ENCODE peak calls at places on chromosomes 12 and 14, in seven cellular contexts. D, U, S, C, Y, O and E are unnamed samples.

GRCh38 chr14:49879683-49880204 is 13.1 kb upstream of the ARF6 start:
- DNase-seq in C (no peak), Y (no peak), O (no peak), D (peak; percentile 95), S (peak; percentile 68), U (no peak), E (peak; percentile 76)

GRCh38 chr14:95979339-95980042 is 59.7 kb upstream of the C14orf132 start:
- DNase-seq in D (peak; percentile 87), Y (no peak), O (no peak), U (no peak), C (no peak), S (no peak), E (peak; percentile 54)

GRCh38 chr14:104048758-104049496 is 36.6 kb upstream of the ASPG start:
- DNase-seq in O (no peak), Y (peak; percentile 68), S (no peak), C (no peak), D (no peak), U (no peak), E (no peak)

GRCh38 chr14:91282954-91283645 is 38.6 kb upstream of the GPR68 start:
- DNase-seq in U (no peak), C (no peak), O (no peak), S (no peak), Y (no peak), D (no peak), E (no peak)

GRCh38 chr12:49332441-49332861 is 4.5 kb downstream of the C1QL4 start:
- DNase-seq in O (no peak), D (no peak), S (no peak), Y (no peak), C (no peak), U (no peak), E (no peak)

GRCh38 chr12:8681129-8681902 is 16.5 kb upstream of the RIMKLB start:
- DNase-seq in O (no peak), C (no peak), U (no peak), Y (no peak), D (peak; percentile 94), S (peak; percentile 58), E (no peak)

GRCh38 chr12:3371018-3371417 is 120.0 kb upstream of the PRMT8 start:
- DNase-seq in O (no peak), U (no peak), S (no peak), C (no peak), Y (no peak), D (no peak), E (no peak)

GRCh38 chr14:101090976-101091375 is 187.5 kb upstream of the RTL1 start:
- DNase-seq in S (no peak), D (no peak), Y (no peak), U (no peak), O (no peak), C (no peak), E (no peak)

DNA sequence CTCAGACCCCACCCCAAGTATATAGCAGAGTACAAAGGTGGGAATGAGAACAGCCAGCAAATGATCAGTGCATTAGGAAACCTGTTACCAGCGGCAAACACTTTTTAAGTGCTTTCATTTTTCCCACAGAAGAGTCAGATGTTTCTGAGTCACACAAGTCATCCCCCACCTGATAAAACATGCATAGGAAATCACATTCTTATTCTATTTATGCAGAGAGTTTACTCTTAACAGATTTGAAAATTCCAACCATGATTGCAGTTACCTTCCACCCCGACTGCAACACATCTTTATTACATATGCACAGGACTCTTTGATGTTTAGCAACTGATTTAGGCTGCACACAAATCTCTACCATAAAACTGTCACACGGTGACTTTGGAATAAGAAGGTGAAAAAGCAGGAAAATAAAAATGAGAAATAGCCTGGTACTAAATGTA is 236.4 kb downstream of the PAWR start:
- DNase-seq in C (no peak), S (peak; percentile 35), Y (no peak), D (peak; percentile 10), O (no peak), U (peak; percentile 28), E (no peak)
- H3K4me3 ChIP-seq in C (peak overlapping the region; percentile 17), S (peak overlapping the region; percentile 15), Y (no peak overlapping the region), D (no peak overlapping the region), O (no peak overlapping the region), U (peak overlapping the region; percentile 38), E (no peak overlapping the region)

DNA sequence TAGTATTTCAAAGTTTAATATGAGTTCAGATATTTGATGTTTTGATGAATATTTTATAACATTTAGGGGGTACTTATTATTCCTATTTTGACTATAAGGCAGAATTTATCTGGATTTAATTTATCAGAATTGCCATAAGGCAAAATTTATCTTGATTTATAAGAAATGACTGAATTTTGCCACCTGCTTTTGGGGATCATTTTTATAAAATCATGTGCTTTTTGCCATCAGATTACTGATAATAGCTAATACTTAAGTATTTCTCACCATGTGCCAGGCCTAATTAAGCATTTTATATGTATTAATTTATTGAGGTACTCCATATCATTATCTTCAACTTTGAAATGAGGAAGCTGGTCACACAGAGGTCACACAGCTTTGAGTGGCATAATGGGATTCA is 423.7 kb downstream of the PRKD1 start:
- DNase-seq in U (no peak), C (no peak), Y (no peak), O (no peak), S (no peak), D (no peak), E (no peak)
- H3K4me3 ChIP-seq in U (no peak overlapping the region), C (no peak overlapping the region), Y (no peak overlapping the region), O (no peak overlapping the region), S (no peak overlapping the region), D (no peak overlapping the region), E (no peak overlapping the region)

GRCh38 chr14:85241022-85241880 is 288.7 kb upstream of the FLRT2 start:
- DNase-seq in Y (no peak), O (no peak), U (no peak), S (peak; percentile 34), C (no peak), D (no peak), E (no peak)
- H3K4me3 ChIP-seq in Y (no peak overlapping the region), O (no peak overlapping the region), U (no peak overlapping the region), S (no peak overlapping the region), C (peak overlapping the region; percentile 20), D (no peak overlapping the region), E (no peak overlapping the region)

DNA sequence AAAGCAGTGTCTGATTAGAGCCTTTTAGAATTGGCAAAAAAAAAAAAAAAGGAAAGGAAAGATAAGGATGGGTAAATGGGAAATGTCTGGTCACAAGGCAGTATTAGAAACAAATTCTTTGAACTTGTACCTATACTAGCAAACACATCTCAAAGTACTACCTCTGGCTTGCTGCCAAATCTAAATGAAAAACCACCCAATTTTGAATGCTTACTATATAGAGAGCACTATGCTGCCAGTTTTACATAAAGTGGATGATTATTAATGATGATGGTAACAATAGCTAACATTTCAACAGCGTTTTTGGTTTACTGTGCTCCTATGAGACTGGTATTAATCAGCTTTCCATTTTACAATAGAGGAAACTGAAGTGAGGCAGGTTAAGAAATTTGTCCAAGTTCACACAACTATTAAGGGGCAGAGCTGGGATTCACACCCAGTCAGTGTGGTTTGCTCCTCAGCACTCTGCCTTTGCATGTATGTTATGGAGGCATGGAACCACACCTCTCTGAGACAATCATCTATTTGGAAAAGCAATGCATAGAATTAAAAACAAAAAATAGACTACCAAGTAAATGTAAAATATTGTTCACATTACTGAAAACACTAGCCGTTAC is 34.2 kb downstream of the ATP2B1 start:
- DNase-seq in D (no peak), C (no peak), U (no peak), S (no peak), O (no peak), Y (no peak), E (no peak)
- H3K4me3 ChIP-seq in D (no peak overlapping the region), C (no peak overlapping the region), U (no peak overlapping the region), S (no peak overlapping the region), O (no peak overlapping the region), Y (no peak overlapping the region), E (no peak overlapping the region)

GRCh38 chr12:121301876-121302275 is 5.4 kb upstream of the CAMKK2 start:
- DNase-seq in S (no peak), O (no peak), Y (no peak), C (no peak), D (no peak), U (no peak), E (no peak)

GRCh38 chr12:121299662-121300061 is 3.2 kb upstream of the CAMKK2 start:
- DNase-seq in U (no peak), Y (no peak), D (no peak), S (no peak), C (no peak), O (no peak), E (no peak)

GRCh38 chr12:121300083-121300819 is 3.7 kb upstream of the CAMKK2 start:
- DNase-seq in U (no peak), S (no peak), D (no peak), C (no peak), O (no peak), Y (no peak), E (no peak)

GRCh38 chr12:121304306-121304705 is 7.8 kb upstream of the CAMKK2 start:
- DNase-seq in C (no peak), Y (no peak), D (no peak), O (no peak), U (no peak), S (no peak), E (no peak)
- H3K4me3 ChIP-seq in C (no peak overlapping the region), Y (no peak overlapping the region), D (no peak overlapping the region), O (no peak overlapping the region), U (no peak overlapping the region), S (no peak overlapping the region), E (no peak overlapping the region)

GRCh38 chr14:51774209-51774608 is 86.2 kb upstream of the GNG2 start:
- DNase-seq in O (no peak), D (no peak), Y (no peak), C (no peak), S (no peak), U (no peak), E (no peak)

GRCh38 chr14:51781352-51781751 is 79.1 kb upstream of the GNG2 start:
- DNase-seq in D (no peak), C (no peak), U (no peak), O (no peak), Y (no peak), S (no peak), E (no peak)

GRCh38 chr14:51780741-51781140 is 79.7 kb upstream of the GNG2 start:
- DNase-seq in Y (no peak), C (no peak), S (no peak), U (no peak), O (no peak), D (peak; percentile 19), E (no peak)

GRCh38 chr14:51780006-51780692 is 80.3 kb upstream of the GNG2 start:
- DNase-seq in Y (no peak), U (no peak), O (peak; percentile 80), D (peak; percentile 70), C (peak; percentile 75), S (peak; percentile 64), E (peak; percentile 47)

DNA sequence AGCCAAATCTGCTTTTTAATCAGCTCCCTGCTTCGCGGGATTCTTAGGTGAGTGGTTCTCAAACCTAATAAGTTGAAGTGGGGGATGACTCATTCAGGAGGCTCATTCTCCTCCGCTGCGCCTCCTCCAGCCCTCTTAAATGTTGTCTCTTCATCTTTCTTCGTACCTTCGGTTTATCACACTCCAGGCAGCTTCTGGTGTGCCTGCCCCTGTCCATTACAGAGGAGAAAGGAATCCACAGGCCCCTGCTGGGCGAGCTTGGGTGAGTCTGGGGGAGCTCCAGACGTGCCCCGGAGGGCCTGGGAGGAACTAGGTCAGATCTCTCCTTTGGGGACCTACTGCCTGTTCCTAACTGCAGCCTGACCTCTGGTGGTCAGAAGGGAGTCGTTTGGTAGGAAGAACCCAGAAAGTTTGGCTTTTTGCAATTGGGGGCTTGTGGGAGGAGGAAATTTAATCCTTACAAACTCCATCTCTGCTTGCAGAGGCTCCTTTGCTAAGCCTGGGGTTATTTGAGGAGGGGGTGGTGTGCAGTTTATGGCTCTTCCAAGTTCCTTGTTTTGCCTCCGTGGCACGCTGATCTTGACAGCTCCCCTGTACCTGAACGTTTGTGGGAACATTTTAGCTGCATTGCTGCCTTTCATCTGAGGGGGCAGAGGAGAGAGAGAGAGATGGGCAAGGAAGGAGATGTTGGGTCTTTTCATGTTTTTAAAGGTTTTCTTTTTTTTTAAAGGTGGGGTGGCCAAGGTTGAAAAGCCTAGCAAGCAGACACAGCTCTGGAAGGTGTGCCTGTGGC is 84.1 kb upstream of the GNG2 start:
- DNase-seq in U (no peak), O (peak; percentile 26), D (peak; percentile 94), S (peak; percentile 69), C (peak; percentile 74), Y (peak; percentile 31), E (peak; percentile 50)
- H3K4me3 ChIP-seq in U (no peak overlapping the region), O (no peak overlapping the region), D (no peak overlapping the region), S (no peak overlapping the region), C (peak overlapping the region; percentile 32), Y (no peak overlapping the region), E (no peak overlapping the region)